ENCODE peak calls at places on chromosome 7, in five cellular contexts. N, B, L, M and F are unnamed samples.
A peak's percentile ranks its signal among the peaks of the same experiment; 100 is the strongest.

GRCh38 chr7:86939197-86939814 is 120.1 kb downstream of the ELAPOR2 start:
- DNase-seq in L (peak; percentile 52), B (peak; percentile 24), N (peak; percentile 71), M (peak; percentile 66), F (no peak)

GRCh38 chr7:102103027-102103372 is 183.7 kb upstream of the SH2B2 start:
- DNase-seq in N (no peak), B (no peak), M (no peak), L (no peak), F (no peak)

GRCh38 chr7:105654994-105655900 is 74.0 kb upstream of the EFCAB10 start:
- DNase-seq in N (peak; percentile 66), L (no peak), M (peak; percentile 81), B (no peak), F (no peak)

GRCh38 chr7:19749658-19750057 is 23.8 kb downstream of the TMEM196 start:
- DNase-seq in L (no peak), B (no peak), N (no peak), M (no peak), F (no peak)

GRCh38 chr7:81672872-81673271 is 97.0 kb downstream of the HGF start:
- DNase-seq in M (no peak), B (no peak), N (no peak), L (no peak), F (no peak)

GRCh38 chr7:98418636-98419315 is 17.9 kb upstream of the BAIAP2L1 start:
- DNase-seq in M (no peak), N (no peak), L (no peak), B (no peak), F (no peak)

GRCh38 chr7:118041336-118041878 is 142.6 kb upstream of the LSM8 start:
- DNase-seq in L (no peak), N (no peak), M (no peak), B (no peak), F (no peak)

GRCh38 chr7:30652951-30653641 is 29.2 kb downstream of the CRHR2 start:
- DNase-seq in M (no peak), N (peak; percentile 32), L (no peak), B (no peak), F (no peak)

GRCh38 chr7:111853231-111853990 is 291.1 kb upstream of the IMMP2L start:
- DNase-seq in B (no peak), L (no peak), M (peak; percentile 27), N (no peak), F (no peak)

GRCh38 chr7:2959828-2960599 is 83.7 kb downstream of the CARD11 start:
- DNase-seq in N (no peak), M (no peak), B (no peak), L (no peak), F (no peak)

GRCh38 chr7:22201182-22201880 is 155.6 kb downstream of the RAPGEF5 start:
- DNase-seq in M (no peak), N (no peak), L (no peak), B (no peak), F (no peak)

GRCh38 chr7:136526408-136527105 is 341.9 kb upstream of the CHRM2 start:
- DNase-seq in L (no peak), B (no peak), M (no peak), N (no peak), F (no peak)

GRCh38 chr7:127690337-127690736 is 38.3 kb downstream of the SND1 start:
- DNase-seq in B (no peak), M (no peak), N (no peak), L (no peak), F (no peak)

GRCh38 chr7:45985902-45986301 is 64.8 kb upstream of the IGFBP3 start:
- DNase-seq in L (no peak), M (no peak), B (no peak), N (no peak), F (no peak)

GRCh38 chr7:98423043-98423442 is 22.2 kb upstream of the BAIAP2L1 start:
- DNase-seq in B (no peak), L (no peak), N (no peak), M (no peak), F (no peak)

GRCh38 chr7:114415054-114415997 is 711 bp downstream of the FOXP2 start:
- DNase-seq in N (no peak), L (peak; percentile 24), M (no peak), B (no peak), F (no peak)

GRCh38 chr7:66629222-66629658 is 559 bp downstream of the KCTD7 start:
- DNase-seq in N (no peak), M (peak; percentile 23), B (no peak), L (no peak), F (no peak)

GRCh38 chr7:120402801-120403200 is 129.8 kb downstream of the KCND2 start:
- DNase-seq in N (no peak), B (no peak), L (no peak), M (no peak), F (no peak)

GRCh38 chr7:141652691-141653090 is 49.3 kb downstream of the DENND11 start:
- DNase-seq in B (no peak), L (no peak), M (no peak), N (no peak), F (no peak)

GRCh38 chr7:141663081-141663510 is 38.9 kb downstream of the DENND11 start:
- DNase-seq in N (no peak), B (no peak), M (no peak), L (no peak), F (no peak)

GRCh38 chr7:106452031-106452851 is 167.5 kb upstream of the NAMPT start:
- DNase-seq in B (no peak), L (no peak), N (no peak), M (no peak), F (no peak)

GRCh38 chr7:128940494-128941322 is 3.0 kb downstream of the IRF5 start:
- DNase-seq in L (peak; percentile 90), M (no peak), B (peak; percentile 91), N (no peak), F (no peak)

GRCh38 chr7:101173752-101174244 is 6.3 kb downstream of the NAT16 start:
- DNase-seq in B (peak; percentile 89), M (no peak), N (no peak), L (peak; percentile 88), F (no peak)

GRCh38 chr7:102417105-102417504 is 16.3 kb upstream of the ORAI2 start:
- DNase-seq in N (no peak), B (no peak), L (no peak), M (no peak), F (no peak)

GRCh38 chr7:143454091-143454729 is 11.0 kb downstream of the TAS2R60 start:
- DNase-seq in B (no peak), M (no peak), L (no peak), N (no peak), F (no peak)

GRCh38 chr7:135808206-135808605 is 59.6 kb upstream of the FAM180A start:
- DNase-seq in N (no peak), L (no peak), B (no peak), M (peak; percentile 58), F (no peak)

GRCh38 chr7:128796325-128796724 is 4.6 kb downstream of the CCDC136 start:
- DNase-seq in N (no peak), L (no peak), B (no peak), M (no peak), F (no peak)

GRCh38 chr7:2247141-2247985 is 5.3 kb downstream of the NUDT1 start:
- DNase-seq in N (peak; percentile 51), L (no peak), M (peak; percentile 82), B (peak; percentile 70), F (no peak)

GRCh38 chr7:30238721-30239441 is 45.5 kb upstream of the ZNRF2 start:
- DNase-seq in N (peak; percentile 62), L (peak; percentile 41), B (peak; percentile 43), M (no peak), F (no peak)

GRCh38 chr7:68707958-68708357 is 890.3 kb upstream of the AUTS2 start:
- DNase-seq in N (no peak), B (no peak), L (no peak), M (no peak), F (no peak)

GRCh38 chr7:139777304-139777890 is 401 bp downstream of the HIPK2 start:
- DNase-seq in N (peak; percentile 69), B (peak; percentile 81), M (peak; percentile 36), L (peak; percentile 53), F (peak; percentile 73)

GRCh38 chr7:4726568-4726967 is 44.5 kb downstream of the FOXK1 start:
- DNase-seq in L (no peak), N (no peak), M (no peak), B (no peak), F (no peak)

GRCh38 chr7:12725575-12726316 is 38.3 kb downstream of the ARL4A start:
- DNase-seq in M (no peak), L (no peak), B (no peak), N (no peak), F (no peak)

GRCh38 chr7:2513702-2514101 is 5.9 kb upstream of the LFNG start:
- DNase-seq in N (no peak), M (peak; percentile 90), B (no peak), L (no peak), F (no peak)

GRCh38 chr7:38169862-38170261 is 8.2 kb upstream of the STARD3NL start:
- DNase-seq in L (peak; percentile 54), N (no peak), M (no peak), B (no peak), F (no peak)

GRCh38 chr7:132392713-132393112 is 183.6 kb downstream of the PLXNA4 start:
- DNase-seq in L (no peak), M (no peak), N (no peak), B (no peak), F (no peak)

GRCh38 chr7:132395375-132395774 is 180.9 kb downstream of the PLXNA4 start:
- DNase-seq in B (no peak), N (no peak), M (no peak), L (no peak), F (no peak)

GRCh38 chr7:132390705-132391104 is 185.6 kb downstream of the PLXNA4 start:
- DNase-seq in M (no peak), N (no peak), B (no peak), L (no peak), F (no peak)

GRCh38 chr7:132393789-132394261 is 182.4 kb downstream of the PLXNA4 start:
- DNase-seq in N (no peak), L (no peak), B (no peak), M (no peak), F (no peak)

GRCh38 chr7:132394283-132395003 is 181.8 kb downstream of the PLXNA4 start:
- DNase-seq in L (no peak), N (no peak), B (no peak), M (peak; percentile 20), F (no peak)
- TF ChIP-seq CTCF in L (peak; percentile 18), N (peak; percentile 21), B (no peak), M (peak; percentile 71), F (peak; percentile 36)

GRCh38 chr7:149716007-149716931 is 57.1 kb downstream of the ZNF467 start:
- DNase-seq in M (no peak), N (peak; percentile 33), B (no peak), L (no peak), F (no peak)
- TF ChIP-seq CTCF in M (peak; percentile 30), N (no peak), B (no peak), L (no peak), F (no peak)

GRCh38 chr7:132145466-132145865 is 430.8 kb downstream of the PLXNA4 start:
- DNase-seq in B (no peak), N (no peak), M (peak; percentile 56), L (no peak), F (no peak)
- TF ChIP-seq CTCF in B (no peak), N (peak; percentile 25), M (no peak), L (no peak), F (no peak)

DNA sequence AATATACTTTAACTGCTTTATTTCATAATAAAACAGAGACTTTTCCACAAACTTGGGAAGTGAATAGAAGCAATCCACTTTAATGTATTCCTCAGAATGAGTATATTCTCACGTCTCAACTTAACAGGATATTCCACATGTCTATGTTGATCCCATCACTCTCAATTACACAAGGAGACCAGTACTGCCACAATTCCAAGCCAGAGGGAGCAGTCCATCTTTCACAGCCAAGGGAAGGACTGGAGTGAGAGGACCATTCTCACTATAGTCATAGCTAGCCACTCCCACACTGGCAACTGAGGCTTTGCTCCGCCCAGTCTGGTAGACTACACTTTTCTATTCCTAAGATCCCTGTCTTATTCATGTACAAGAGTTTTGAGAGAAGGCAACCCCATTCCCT is 553.9 kb downstream of the CNTNAP2 start:
- DNase-seq in L (no peak), N (no peak), B (no peak), M (no peak), F (no peak)
- TF ChIP-seq CTCF in L (no peak), N (no peak), B (no peak), M (no peak), F (no peak)